ENCODE peak calls at places on chromosomes 11 and 22, in eight cellular contexts. L is heart right ventricle, E is A549, M is ovary, I is left ventricle myocardium inferior, B is left lung, K is Panc1, J is kidney. D is an unnamed sample.
A peak's percentile ranks its signal among the peaks of the same experiment; 100 is the strongest.

GRCh38 chr11:120622189-120622912 is 110.8 kb downstream of the GRIK4 start:
- DNase-seq in L (no peak), E (no peak), M (no peak), I (peak; percentile 54), B (no peak), K (no peak), J (no peak), D (no peak)

GRCh38 chr22:32473388-32473952 is 1.1 kb upstream of the FBXO7 start:
- DNase-seq in L (peak; percentile 14), E (peak; percentile 12), M (peak; percentile 31), I (no peak), B (no peak), K (no peak), J (no peak), D (no peak)

GRCh38 chr11:76232026-76232665 is 25.8 kb upstream of the WNT11 start:
- DNase-seq in L (no peak), E (no peak), M (no peak), I (no peak), B (peak; percentile 57), K (no peak), J (peak; percentile 51), D (peak; percentile 46)

GRCh38 chr11:134987828-134988227 is 575.8 kb upstream of the B3GAT1 start:
- DNase-seq in L (no peak), E (no peak), M (no peak), I (no peak), B (no peak), K (no peak), J (no peak), D (no peak)

GRCh38 chr11:17673951-17674350 is 45.4 kb upstream of the MYOD1 start:
- DNase-seq in L (no peak), E (no peak), M (no peak), I (no peak), B (no peak), K (no peak), J (no peak), D (no peak)

GRCh38 chr11:47179655-47179991 is 2.9 kb upstream of the ARFGAP2 start:
- DNase-seq in L (no peak), E (peak; percentile 78), M (no peak), I (no peak), B (no peak), K (no peak), J (no peak), D (no peak)

GRCh38 chr11:587978-588380 is 11.7 kb downstream of the PHRF1 start:
- DNase-seq in L (no peak), E (peak; percentile 54), M (no peak), I (no peak), B (no peak), K (no peak), J (no peak), D (no peak)

GRCh38 chr11:2898366-2899079 is 12.9 kb upstream of the CDKN1C start:
- DNase-seq in L (peak; percentile 54), E (no peak), M (no peak), I (peak; percentile 47), B (peak; percentile 91), K (no peak), J (peak; percentile 93), D (peak; percentile 55)

GRCh38 chr11:113623114-113623513 is 83.0 kb downstream of the TMPRSS5 start:
- DNase-seq in L (no peak), E (no peak), M (no peak), I (no peak), B (no peak), K (no peak), J (no peak), D (no peak)

GRCh38 chr11:113141010-113141409 is 173.4 kb upstream of the TTC12 start:
- DNase-seq in L (no peak), E (no peak), M (no peak), I (no peak), B (no peak), K (no peak), J (no peak), D (no peak)

GRCh38 chr22:23218867-23219251 is 38.5 kb downstream of the BCR start:
- DNase-seq in L (no peak), E (no peak), M (peak; percentile 51), I (peak; percentile 58), B (peak; percentile 96), K (no peak), J (peak; percentile 92), D (peak; percentile 79)

GRCh38 chr11:35139883-35140282 is 912 bp downstream of the CD44 start:
- DNase-seq in L (no peak), E (no peak), M (no peak), I (no peak), B (no peak), K (no peak), J (no peak), D (peak; percentile 30)

GRCh38 chr11:58505849-58506248 is 2.1 kb downstream of the OR5B21 start:
- DNase-seq in L (no peak), E (no peak), M (no peak), I (no peak), B (no peak), K (no peak), J (no peak), D (no peak)

GRCh38 chr22:48600681-48601080 is 1227.0 kb downstream of the BRD1 start:
- DNase-seq in L (no peak), E (no peak), M (no peak), I (no peak), B (peak; percentile 55), K (no peak), J (no peak), D (no peak)

GRCh38 chr11:30917859-30918478 is 331.8 kb upstream of the MPPED2 start:
- DNase-seq in L (peak; percentile 15), E (peak; percentile 6), M (no peak), I (no peak), B (no peak), K (peak; percentile 17), J (no peak), D (no peak)

DNA sequence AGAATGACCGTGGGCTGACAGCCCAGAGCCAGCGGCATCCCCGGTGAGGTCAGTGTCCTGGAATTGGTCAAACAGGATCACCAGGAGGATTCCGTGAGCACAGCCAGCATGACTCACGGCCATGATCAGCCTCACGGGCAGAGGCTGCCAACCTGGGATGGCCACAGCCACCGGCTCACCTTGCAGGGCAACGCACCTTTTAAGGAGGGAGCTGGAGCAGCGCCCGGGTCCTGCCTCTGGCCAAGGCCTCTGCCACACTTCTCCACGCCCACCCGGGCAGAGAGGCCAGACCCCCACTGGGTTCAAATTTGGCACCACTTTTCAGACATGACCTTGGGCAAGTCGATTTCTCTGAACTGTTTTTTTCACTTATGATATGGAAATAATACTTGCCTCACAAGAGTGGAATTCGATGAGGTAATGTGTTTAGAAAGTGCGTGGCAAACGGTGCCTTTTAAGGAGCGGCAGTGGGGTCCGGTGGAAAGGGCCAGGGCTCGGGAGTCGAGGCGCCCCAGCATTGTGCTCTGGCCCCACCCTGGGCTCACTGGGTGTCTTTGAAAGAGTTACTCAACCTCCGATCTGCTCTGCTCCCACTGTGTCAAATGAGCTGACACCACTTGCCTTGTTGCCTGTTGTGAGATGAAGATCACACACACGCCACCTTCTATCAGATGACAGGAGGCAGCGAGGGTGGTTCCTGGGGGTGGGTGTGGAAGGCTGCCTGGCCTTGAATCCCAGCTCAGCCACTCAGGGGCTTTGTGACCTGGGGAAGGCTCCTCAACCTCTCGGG is 16.0 kb downstream of the TXN2 start:
- DNase-seq in L (peak; percentile 86), E (peak; percentile 75), M (peak; percentile 74), I (peak; percentile 75), B (peak; percentile 89), K (peak; percentile 85), J (peak; percentile 95), D (peak; percentile 97)
- H3K4me1 ChIP-seq in L (peaks cover 95% of the 10 kb centered on the region), E (peaks cover 89% of the 10 kb centered on the region), M (peaks cover 10% of the 10 kb centered on the region), I (peaks cover 95% of the 10 kb centered on the region), B (peaks cover 80% of the 10 kb centered on the region), K (peaks cover 68% of the 10 kb centered on the region), J (peaks cover 29% of the 10 kb centered on the region), D (peaks cover 28% of the 10 kb centered on the region)

GRCh38 chr22:41831383-41831782 is 1.5 kb upstream of the SREBF2 start:
- DNase-seq in L (no peak), E (no peak), M (no peak), I (no peak), B (no peak), K (no peak), J (no peak), D (no peak)
- H3K4me1 ChIP-seq in L (peaks cover 46% of the 10 kb centered on the region), E (peaks cover 14% of the 10 kb centered on the region), M (peaks cover 7% of the 10 kb centered on the region), I (peaks cover 54% of the 10 kb centered on the region), B (peaks cover 46% of the 10 kb centered on the region), K (peaks cover 17% of the 10 kb centered on the region), J (peaks cover 12% of the 10 kb centered on the region), D (peaks cover 8% of the 10 kb centered on the region)

DNA sequence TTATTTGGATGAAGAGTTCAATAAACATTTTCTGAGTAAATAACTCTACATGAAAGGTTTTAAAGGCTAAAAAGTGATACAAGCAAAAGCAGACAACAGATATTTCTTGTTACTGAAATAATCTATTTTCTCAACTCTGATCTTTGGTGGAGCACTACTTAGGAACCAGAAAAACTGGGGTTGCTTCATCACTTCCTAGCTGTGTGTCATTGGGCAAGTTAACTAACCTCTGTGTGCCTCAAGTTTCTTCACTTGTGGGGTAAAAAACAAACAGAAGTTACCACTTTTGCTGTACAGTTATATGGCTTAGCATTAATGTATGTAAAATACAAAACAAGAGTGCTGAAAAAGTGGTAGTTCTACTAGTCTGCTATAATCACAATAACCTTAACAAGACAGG is 5.6 kb downstream of the MAPK1 start:
- DNase-seq in L (no peak), E (no peak), M (no peak), I (no peak), B (no peak), K (no peak), J (no peak), D (no peak)
- H3K4me1 ChIP-seq in L (peaks cover 96% of the 10 kb centered on the region), E (peaks cover 49% of the 10 kb centered on the region), M (peaks cover 15% of the 10 kb centered on the region), I (peaks cover 98% of the 10 kb centered on the region), B (peaks cover 92% of the 10 kb centered on the region), K (peaks cover 29% of the 10 kb centered on the region), J (peaks cover 23% of the 10 kb centered on the region), D (peaks cover 74% of the 10 kb centered on the region)

GRCh38 chr22:42957544-42957943 is 57.4 kb downstream of the PACSIN2 start:
- DNase-seq in L (no peak), E (no peak), M (no peak), I (no peak), B (no peak), K (no peak), J (no peak), D (no peak)

GRCh38 chr22:42960146-42960509 is 54.8 kb downstream of the PACSIN2 start:
- DNase-seq in L (no peak), E (no peak), M (no peak), I (no peak), B (no peak), K (no peak), J (no peak), D (no peak)

GRCh38 chr22:42958937-42959336 is 56.0 kb downstream of the PACSIN2 start:
- DNase-seq in L (no peak), E (no peak), M (no peak), I (no peak), B (no peak), K (no peak), J (no peak), D (no peak)

GRCh38 chr22:42957958-42958357 is 57.0 kb downstream of the PACSIN2 start:
- DNase-seq in L (no peak), E (no peak), M (no peak), I (no peak), B (no peak), K (no peak), J (no peak), D (no peak)

GRCh38 chr22:42959472-42960145 is 55.3 kb downstream of the PACSIN2 start:
- DNase-seq in L (peak; percentile 79), E (peak; percentile 43), M (no peak), I (peak; percentile 55), B (no peak), K (peak; percentile 67), J (no peak), D (peak; percentile 80)
- H3K4me1 ChIP-seq in L (peaks cover 69% of the 10 kb centered on the region), E (peaks cover 59% of the 10 kb centered on the region), M (peaks cover 13% of the 10 kb centered on the region), I (peaks cover 88% of the 10 kb centered on the region), B (peaks cover 74% of the 10 kb centered on the region), K (peaks cover 41% of the 10 kb centered on the region), J (peaks cover 32% of the 10 kb centered on the region), D (peaks cover 70% of the 10 kb centered on the region)

D was measured in pancreas.